ENCODE peak calls at places on chromosome 13, in four cellular contexts. O is cardiac fibroblast, A is HAP-1, B is IMR-90. Z is an unnamed sample.

GRCh38 chr13:109383683-109384082 is 402.7 kb downstream of the IRS2 start:
- DNase-seq in B (peak), O (peak), A (no peak), Z (no peak)

GRCh38 chr13:111516712-111517640 is 196.5 kb downstream of the TEX29 start:
- DNase-seq in B (no peak), A (no peak), O (no peak), Z (no peak)

GRCh38 chr13:113926301-113926761 is 47.5 kb downstream of the C13orf46 start:
- DNase-seq in O (peak), B (peak), A (no peak), Z (peak)

GRCh38 chr13:87089391-87089790 is 581.8 kb upstream of the SLITRK5 start:
- DNase-seq in A (no peak), B (peak), O (peak), Z (peak)

GRCh38 chr13:110944121-110944967 is 29.5 kb upstream of the ANKRD10 start:
- DNase-seq in B (peak), A (peak), O (peak), Z (peak)

GRCh38 chr13:50370303-50370950 is 355.2 kb downstream of the KCNRG start:
- DNase-seq in A (no peak), B (no peak), O (no peak), Z (no peak)

GRCh38 chr13:33606692-33607091 is 211.3 kb upstream of the RFC3 start:
- DNase-seq in B (no peak), O (peak), A (peak), Z (no peak)

GRCh38 chr13:99314640-99315176 is 7.5 kb upstream of the GPR183 start:
- DNase-seq in A (no peak), B (peak), O (peak), Z (no peak)

GRCh38 chr13:107301724-107302374 is 733.9 kb upstream of the ARGLU1 start:
- DNase-seq in A (no peak), B (no peak), O (peak), Z (no peak)

GRCh38 chr13:114067381-114067885 is 65.0 kb downstream of the RASA3 start:
- DNase-seq in A (no peak), B (peak), O (peak), Z (peak)

GRCh38 chr13:65679240-65679639 is 1550.9 kb downstream of the PCDH9 start:
- DNase-seq in A (no peak), B (peak), O (peak), Z (peak)

GRCh38 chr13:44044544-44045178 is 165.0 kb downstream of the LACC1 start:
- DNase-seq in O (no peak), B (no peak), A (no peak), Z (no peak)

GRCh38 chr13:65946387-65946786 is 1283.7 kb downstream of the PCDH9 start:
- DNase-seq in O (no peak), B (no peak), A (no peak), Z (no peak)

GRCh38 chr13:108212901-108213300 is 2.4 kb downstream of the LIG4 start:
- DNase-seq in B (no peak), A (no peak), O (no peak), Z (no peak)

GRCh38 chr13:106569233-106570095 is 1.5 kb upstream of the ARGLU1 start:
- DNase-seq in B (no peak), O (no peak), A (no peak), Z (no peak)

GRCh38 chr13:113550453-113550852 is 34.1 kb upstream of the TFDP1 start:
- DNase-seq in O (no peak), A (peak), B (no peak), Z (no peak)

GRCh38 chr13:65913173-65913572 is 1317.0 kb downstream of the PCDH9 start:
- DNase-seq in O (peak), A (no peak), B (peak), Z (peak)

GRCh38 chr13:69591437-69591836 is 516.2 kb upstream of the ATXN8OS start:
- DNase-seq in A (no peak), O (no peak), B (no peak), Z (no peak)

GRCh38 chr13:79722885-79723445 is 242.0 kb downstream of the NDFIP2 start:
- DNase-seq in O (no peak), A (no peak), B (no peak), Z (no peak)

GRCh38 chr13:43331676-43332075 is 308.3 kb downstream of the DNAJC15 start:
- DNase-seq in B (peak), O (peak), A (no peak), Z (peak)

GRCh38 chr13:99374994-99375805 is 68.0 kb upstream of the GPR183 start:
- DNase-seq in B (no peak), O (no peak), A (no peak), Z (no peak)

GRCh38 chr13:64579331-64579730 is 2650.8 kb downstream of the PCDH9 start:
- DNase-seq in A (no peak), O (no peak), B (no peak), Z (no peak)

GRCh38 chr13:25249001-25249543 is 38.2 kb downstream of the MTMR6 start:
- DNase-seq in B (peak), A (peak), O (peak), Z (peak)

GRCh38 chr13:89930861-89931260 is 1416.6 kb upstream of the MIR17HG start:
- DNase-seq in B (no peak), A (no peak), O (peak), Z (no peak)

GRCh38 chr13:22505489-22505888 is 675.3 kb upstream of the SGCG start:
- DNase-seq in O (peak), B (no peak), A (no peak), Z (peak)

GRCh38 chr13:26377038-26377437 is 123.1 kb downstream of the CDK8 start:
- DNase-seq in O (peak), B (peak), A (peak), Z (no peak)

GRCh38 chr13:75889427-75889826 is 253.3 kb downstream of the LMO7 start:
- DNase-seq in O (no peak), B (no peak), A (peak), Z (no peak)

GRCh38 chr13:97222934-97223710 is 989 bp downstream of the MBNL2 start:
- DNase-seq in B (no peak), O (no peak), A (no peak), Z (no peak)

GRCh38 chr13:113267642-113268405 is 29.2 kb upstream of the LAMP1 start:
- DNase-seq in O (no peak), B (no peak), A (no peak), Z (no peak)

GRCh38 chr13:112142401-112142930 is 75.5 kb downstream of the SOX1 start:
- DNase-seq in O (no peak), A (no peak), B (no peak), Z (no peak)

GRCh38 chr13:31638577-31638976 is 100.7 kb upstream of the RXFP2 start:
- DNase-seq in B (peak), A (no peak), O (peak), Z (peak)

GRCh38 chr13:101417043-101417406 is 717 bp upstream of the NALCN start:
- DNase-seq in O (peak), B (peak), A (no peak), Z (no peak)

GRCh38 chr13:82136880-82137279 is 1745.4 kb downstream of the SLITRK1 start:
- DNase-seq in A (no peak), B (no peak), O (no peak), Z (no peak)

GRCh38 chr13:100039740-100040139 is 49.2 kb upstream of the PCCA start:
- DNase-seq in O (no peak), A (no peak), B (peak), Z (no peak)

GRCh38 chr13:99140831-99141230 is 59.8 kb upstream of the UBAC2 start:
- DNase-seq in O (no peak), A (no peak), B (no peak), Z (no peak)

GRCh38 chr13:32385369-32385768 is 42.6 kb downstream of the N4BP2L1 start:
- DNase-seq in A (no peak), O (no peak), B (no peak), Z (no peak)

GRCh38 chr13:55572862-55573261 is 1567.9 kb upstream of the PRR20A start:
- DNase-seq in B (no peak), O (no peak), A (no peak), Z (no peak)
- H3K4me3 ChIP-seq in B (no peak), O (no peak), A (no peak), Z (no peak)

DNA sequence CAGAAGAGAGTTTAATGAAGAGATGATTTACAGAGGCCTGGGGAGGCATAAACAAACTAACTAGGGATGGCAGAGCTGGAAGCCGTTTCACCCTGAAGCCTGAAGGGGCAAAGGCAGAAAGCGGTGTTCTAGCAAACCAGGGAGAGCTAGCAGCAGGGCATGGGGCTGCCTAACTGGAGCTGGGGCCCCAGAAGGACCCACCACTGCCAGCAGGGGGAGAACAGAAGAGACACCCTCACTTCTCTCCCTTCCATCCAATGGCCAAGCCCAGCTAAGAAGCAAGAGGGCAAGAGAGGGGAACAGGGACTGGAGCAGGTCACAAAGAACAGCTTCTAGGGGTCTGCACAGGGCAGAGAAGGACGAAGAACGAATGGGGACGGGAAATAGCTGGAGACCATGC is 195.5 kb downstream of the KATNAL1 start:
- DNase-seq in O (no peak), A (peak), B (no peak), Z (no peak)
- H3K4me3 ChIP-seq in O (no peak), A (no peak), B (no peak), Z (no peak)

GRCh38 chr13:41019578-41020347 is 647 bp upstream of the ELF1 start:
- DNase-seq in A (no peak), O (no peak), B (no peak), Z (no peak)
- H3K4me3 ChIP-seq in A (no peak), O (no peak), B (no peak), Z (no peak)

DNA sequence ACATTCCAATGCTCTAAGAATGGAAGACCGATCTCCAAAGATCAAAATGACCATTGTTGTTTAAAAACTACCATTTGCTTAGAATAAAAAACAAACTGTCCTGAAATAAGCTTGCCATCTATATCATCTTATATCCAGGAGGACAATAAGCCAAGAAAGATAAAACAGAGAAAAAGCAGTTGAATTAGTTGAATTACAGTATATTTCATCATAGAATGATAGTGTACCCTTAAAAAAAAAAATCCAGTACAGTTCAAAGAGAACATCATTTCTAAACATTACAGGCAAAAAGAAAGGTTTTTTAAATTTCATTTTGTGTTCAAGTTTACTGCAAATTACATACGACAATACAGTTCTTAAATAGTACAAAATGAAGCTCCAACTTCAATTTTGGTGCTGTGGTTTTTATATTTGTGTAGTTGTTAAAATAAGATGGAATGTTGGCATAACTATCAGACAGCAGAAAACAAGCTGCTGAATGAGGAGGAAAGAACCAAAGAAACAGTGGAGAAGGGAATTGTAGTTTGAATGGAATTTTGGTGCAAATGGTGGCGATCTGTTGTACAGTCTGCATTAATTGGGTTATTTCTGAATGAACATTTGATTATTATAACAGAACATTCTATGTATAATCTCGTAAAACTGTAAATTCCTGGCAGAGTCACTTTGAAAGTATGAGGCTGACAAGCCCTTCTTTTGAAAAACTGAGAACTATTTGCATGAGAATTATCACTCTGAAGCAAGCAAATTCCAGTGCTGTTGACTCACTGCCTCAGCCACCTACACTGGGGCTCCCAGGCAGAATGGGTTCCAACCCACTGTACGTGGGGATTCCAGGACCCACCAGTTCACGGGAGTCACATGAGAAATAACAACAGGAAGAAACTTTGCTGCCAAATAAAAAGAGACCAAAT is 37.7 kb downstream of the LHFPL6 start:
- DNase-seq in O (peak), B (peak), A (peak), Z (peak)
- H3K4me3 ChIP-seq in O (peak), B (peak), A (peak), Z (peak)

GRCh38 chr13:60051754-60052153 is 112.0 kb downstream of the DIAPH3 start:
- DNase-seq in A (no peak), B (no peak), O (no peak), Z (no peak)
- H3K4me3 ChIP-seq in A (no peak), B (no peak), O (no peak), Z (no peak)

DNA sequence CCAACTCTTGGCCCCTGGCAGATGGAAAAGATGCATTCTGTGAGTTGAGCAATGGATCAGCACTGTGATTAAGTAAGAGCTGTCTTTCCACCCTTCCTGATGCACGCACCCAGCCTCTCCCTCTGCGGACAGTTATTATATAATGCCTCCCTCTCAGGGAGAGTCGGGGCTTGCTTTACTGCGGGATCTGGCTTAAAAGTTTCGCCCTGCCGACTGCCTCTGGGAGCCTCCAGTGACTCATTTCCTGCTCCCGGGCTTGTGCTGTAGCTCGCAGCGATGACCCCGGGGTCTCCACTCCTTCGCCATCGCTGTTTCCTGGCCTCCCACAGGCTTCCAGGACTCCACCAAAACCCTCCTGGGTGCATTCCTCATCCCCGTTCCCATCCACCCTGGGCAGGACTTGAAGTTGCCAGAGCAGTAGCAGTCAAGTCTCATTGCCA is 107.4 kb upstream of the SLC7A1 start:
- DNase-seq in O (peak), B (peak), A (no peak), Z (peak)
- H3K4me3 ChIP-seq in O (peak), B (no peak), A (no peak), Z (no peak)

GRCh38 chr13:71685072-71685471 is 181.9 kb downstream of the DACH1 start:
- DNase-seq in B (no peak), A (peak), O (no peak), Z (no peak)
- H3K4me3 ChIP-seq in B (no peak), A (no peak), O (no peak), Z (no peak)

DNA sequence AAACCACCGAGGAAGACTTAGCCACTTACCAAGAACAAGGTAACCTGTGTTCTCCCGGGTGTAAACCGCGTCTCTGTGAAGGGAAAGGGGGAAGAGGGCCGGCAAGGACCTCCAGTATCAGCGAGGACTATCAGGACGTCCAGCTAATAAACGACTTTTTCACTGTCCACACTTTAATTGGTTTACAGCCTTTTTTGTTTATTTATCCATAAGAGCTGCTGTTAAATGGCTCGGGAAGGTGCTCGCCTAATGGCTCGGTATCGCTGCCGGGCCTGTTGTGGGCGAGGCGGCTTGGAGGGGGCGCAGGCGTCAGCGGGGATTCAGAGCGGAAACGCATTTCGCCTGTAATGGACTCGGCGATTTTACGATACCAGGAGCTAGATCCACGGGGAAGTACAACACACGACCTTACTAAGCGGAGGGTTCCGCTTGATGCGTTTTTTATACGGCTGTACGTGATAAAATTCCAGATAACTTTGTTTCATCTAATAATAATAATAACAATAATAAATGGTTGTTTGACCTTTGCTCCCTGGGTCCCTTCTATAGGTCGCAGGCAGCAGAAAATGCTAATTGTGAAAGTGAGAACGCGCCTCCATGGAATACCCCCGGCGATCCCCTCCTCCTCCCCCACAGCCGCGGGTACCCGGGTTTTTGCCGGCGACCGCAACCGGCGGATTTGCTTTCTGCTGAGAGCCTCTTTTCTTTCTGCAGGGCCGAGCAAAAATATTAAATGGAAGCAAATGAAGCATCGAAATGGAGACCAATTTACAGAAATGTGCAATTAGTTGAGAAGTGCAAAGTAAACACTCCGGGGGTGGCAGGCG is 2.5 kb upstream of the PDX1 start:
- DNase-seq in A (no peak), O (no peak), B (no peak), Z (no peak)
- H3K4me3 ChIP-seq in A (no peak), O (no peak), B (no peak), Z (no peak)

GRCh38 chr13:51959773-51960172 is 51.5 kb downstream of the ATP7B start:
- DNase-seq in A (no peak), B (no peak), O (no peak), Z (no peak)
- H3K4me3 ChIP-seq in A (no peak), B (no peak), O (no peak), Z (no peak)